ENCODE peak calls at places on chromosomes 7 and 10, in ten cellular contexts. R is BE2C; C is GM23338; M is astrocyte; P is left ventricle myocardium inferior; Q is uterus; K is mammary epithelial cell; Z is adrenal gland; T is left lung; V is CD8-positive, alpha-beta T cell. L is an unnamed sample. For H3K27me3, the result is how much of the 10 kb centered on the place peaks cover.

GRCh38 chr10:11403116-11403515 is 208.3 kb downstream of the USP6NL start:
- DNase-seq in M (no peak), C (no peak), V (peak), R (no peak), Z (no peak), Q (no peak), P (no peak), T (no peak), K (no peak), L (no peak)

GRCh38 chr10:17736223-17736622 is 15.8 kb upstream of the TMEM236 start:
- DNase-seq in C (no peak), V (no peak), Q (no peak), P (no peak), T (no peak), M (no peak), Z (no peak), R (no peak), K (no peak), L (no peak)

GRCh38 chr10:112360308-112361270 is 13.3 kb upstream of the ACSL5 start:
- DNase-seq in Q (no peak), V (no peak), C (peak), K (peak), P (peak), T (peak), R (no peak), M (peak), Z (peak), L (no peak)

GRCh38 chr7:47304727-47305719 is 276.9 kb downstream of the TNS3 start:
- DNase-seq in T (no peak), C (no peak), Q (no peak), P (peak), K (no peak), R (no peak), M (no peak), V (no peak), Z (no peak), L (no peak)

GRCh38 chr7:2934984-2935740 is 91.1 kb upstream of the GNA12 start:
- DNase-seq in Q (no peak), M (no peak), C (no peak), Z (no peak), T (peak), K (no peak), V (no peak), P (no peak), R (no peak), L (no peak)

GRCh38 chr10:35413985-35414861 is 77.9 kb downstream of the CCNY start:
- DNase-seq in R (no peak), C (no peak), K (peak), Q (no peak), Z (no peak), V (peak), T (no peak), P (no peak), M (peak), L (no peak)

GRCh38 chr7:134943785-134944400 is 42.4 kb upstream of the AGBL3 start:
- DNase-seq in P (no peak), R (no peak), K (no peak), Q (no peak), V (no peak), C (no peak), Z (no peak), T (no peak), M (no peak), L (no peak)

GRCh38 chr7:138797715-138798320 is at the start of the genes ATP6V0A4 and TMEM213:
- DNase-seq in R (no peak), V (peak), M (no peak), C (peak), K (no peak), Z (no peak), T (peak), P (no peak), Q (no peak), L (no peak)

GRCh38 chr7:159008055-159008405 is 136.6 kb downstream of the VIPR2 start:
- DNase-seq in Z (no peak), K (no peak), M (no peak), Q (no peak), C (no peak), V (no peak), R (no peak), P (no peak), T (no peak), L (no peak)

GRCh38 chr10:75712241-75712880 is 280.9 kb downstream of the LRMDA start:
- DNase-seq in C (peak), Q (no peak), V (no peak), T (no peak), P (no peak), R (no peak), K (no peak), M (no peak), Z (no peak), L (no peak)

GRCh38 chr10:96863922-96864543 is 31.9 kb downstream of the LCOR start:
- DNase-seq in T (no peak), Z (no peak), P (no peak), Q (no peak), M (peak), K (peak), V (no peak), C (no peak), R (no peak), L (no peak)

GRCh38 chr10:70348228-70348850 is 34.1 kb downstream of the LRRC20 start:
- DNase-seq in T (no peak), R (peak), Z (peak), M (no peak), V (peak), C (peak), K (peak), P (no peak), Q (peak), L (no peak)

GRCh38 chr10:5419466-5420094 is 7.2 kb downstream of the NET1 start:
- DNase-seq in T (no peak), Q (no peak), K (peak), M (peak), V (no peak), P (no peak), Z (no peak), R (no peak), C (no peak), L (no peak)

GRCh38 chr10:112951349-112952281 is 1.6 kb downstream of the TCF7L2 start:
- DNase-seq in Z (peak), T (peak), M (peak), V (peak), R (peak), P (peak), K (peak), C (peak), Q (peak), L (no peak)

GRCh38 chr10:15097011-15097812 is at the start of gene RPP38:
- DNase-seq in R (peak), Z (peak), M (peak), C (peak), T (peak), K (peak), V (peak), P (peak), Q (peak), L (peak)

GRCh38 chr7:122268101-122268500 is 36.4 kb downstream of the FEZF1 start:
- DNase-seq in R (no peak), Q (no peak), Z (no peak), V (no peak), P (no peak), M (no peak), C (no peak), T (no peak), K (no peak), L (no peak)

GRCh38 chr7:35968140-35968940 is 167.5 kb downstream of the SEPTIN7 start:
- DNase-seq in R (no peak), M (no peak), Z (no peak), P (no peak), Q (no peak), V (no peak), C (peak), T (no peak), K (no peak), L (no peak)

GRCh38 chr7:1668486-1668931 is 1.6 kb upstream of the ELFN1 start:
- DNase-seq in T (peak), Z (no peak), R (no peak), Q (no peak), V (no peak), P (peak), K (no peak), C (peak), M (no peak), L (no peak)
- H3K4me3 ChIP-seq in T (no peak), Z (no peak), R (no peak), Q (no peak), V (no peak), P (peak), K (no peak), C (peak), M (no peak), L (no peak)

DNA sequence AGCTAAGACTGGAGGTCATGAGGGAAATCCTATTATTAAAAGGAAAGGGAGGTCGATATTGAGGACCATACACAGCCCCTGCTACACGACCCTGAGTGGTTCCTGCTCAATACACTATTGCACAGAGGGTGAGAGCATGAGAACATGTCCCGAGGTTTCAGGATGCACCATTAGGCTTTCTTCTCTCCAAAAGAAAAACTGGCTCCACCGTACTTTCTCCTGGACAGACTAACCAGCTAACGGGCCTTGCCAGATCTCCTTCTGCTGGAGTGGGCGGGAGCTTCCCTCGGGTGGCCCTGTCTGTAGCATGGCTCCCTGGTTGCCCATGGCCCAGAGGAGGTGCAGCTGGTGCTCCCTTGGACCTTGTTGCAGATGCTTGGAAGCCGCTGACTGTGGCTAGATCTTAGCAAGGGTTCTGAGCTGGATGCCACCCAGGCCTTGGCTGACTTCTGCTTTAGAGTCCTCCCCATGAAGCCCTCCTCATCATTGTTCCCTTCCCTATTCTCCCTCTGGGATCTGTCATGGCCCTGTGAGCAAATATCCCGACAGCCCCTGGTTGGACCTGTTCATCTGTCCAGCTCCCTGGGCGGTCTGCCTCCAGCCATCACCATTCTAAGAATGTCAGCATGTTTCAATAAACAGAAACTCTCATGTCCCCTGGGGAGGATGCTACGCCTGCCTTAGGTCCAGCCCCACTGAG is 52.9 kb upstream of the SHH start:
- DNase-seq in C (no peak), K (no peak), R (no peak), T (no peak), M (no peak), P (no peak), Q (no peak), Z (no peak), V (no peak), L (no peak)
- H3K27me3 ChIP-seq in C (under half), K (under half), R (under half), T (under half), M (under half), P (half or more), Q (under half), Z (under half), V (under half), L (under half)

GRCh38 chr7:55523366-55523765 is 48.9 kb downstream of the VOPP1 start:
- DNase-seq in P (no peak), K (no peak), T (no peak), C (no peak), Z (no peak), V (no peak), Q (no peak), M (no peak), R (no peak), L (no peak)

GRCh38 chr7:55524558-55525310 is 47.6 kb downstream of the VOPP1 start:
- DNase-seq in M (no peak), Z (peak), K (no peak), V (no peak), Q (no peak), C (no peak), R (no peak), T (no peak), P (no peak), L (no peak)

GRCh38 chr7:55527314-55527713 is 45.0 kb downstream of the VOPP1 start:
- DNase-seq in Z (no peak), Q (no peak), K (no peak), M (no peak), C (no peak), R (no peak), P (no peak), T (no peak), V (no peak), L (no peak)

GRCh38 chr7:55526329-55526728 is 46.0 kb downstream of the VOPP1 start:
- DNase-seq in Q (no peak), V (no peak), Z (peak), P (no peak), M (no peak), T (no peak), K (no peak), C (no peak), R (no peak), L (no peak)

GRCh38 chr7:55526770-55527169 is 45.5 kb downstream of the VOPP1 start:
- DNase-seq in C (peak), P (no peak), Q (no peak), Z (peak), T (no peak), K (no peak), M (no peak), V (no peak), R (no peak), L (no peak)
- H3K4me3 ChIP-seq in C (no peak), P (no peak), Q (no peak), Z (no peak), T (no peak), K (no peak), M (no peak), V (no peak), R (no peak), L (no peak)

DNA sequence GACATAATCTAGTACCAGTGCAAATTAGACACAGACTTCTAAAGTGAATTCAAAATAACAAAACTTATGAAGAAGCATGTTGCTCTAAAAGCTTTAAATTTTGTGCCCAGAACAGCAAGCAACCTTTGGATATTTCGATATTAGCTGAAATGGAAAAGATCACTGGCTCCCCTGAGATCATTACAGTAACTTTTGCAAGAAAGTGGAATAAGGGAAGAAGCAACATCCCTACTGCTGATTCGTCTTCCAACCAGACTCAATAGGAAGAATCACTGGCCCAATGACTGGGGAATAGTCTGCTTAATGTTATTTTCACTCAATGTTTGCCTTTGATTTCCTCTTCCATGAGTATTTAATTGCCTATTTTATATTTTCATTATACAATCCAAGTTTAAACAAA is 7.9 kb downstream of the SKAP2 start:
- DNase-seq in M (no peak), R (no peak), Z (no peak), Q (no peak), T (no peak), C (no peak), V (no peak), P (no peak), K (peak), L (no peak)
- H3K27me3 ChIP-seq in M (half or more), R (half or more), Z (under half), Q (under half), T (under half), C (half or more), V (under half), P (half or more), K (under half), L (under half)

GRCh38 chr10:58886390-58886789 is 290.1 kb upstream of the PHYHIPL start:
- DNase-seq in Z (no peak), V (no peak), R (no peak), C (no peak), M (no peak), P (no peak), Q (no peak), T (no peak), K (no peak), L (no peak)
- H3K4me3 ChIP-seq in Z (no peak), V (no peak), R (no peak), C (no peak), M (no peak), P (no peak), Q (no peak), T (no peak), K (no peak), L (no peak)

GRCh38 chr10:133227256-133227655 is 2.8 kb upstream of the UTF1 start:
- DNase-seq in Z (no peak), P (no peak), M (no peak), C (no peak), V (no peak), R (no peak), K (no peak), T (no peak), Q (no peak), L (no peak)

GRCh38 chr10:133224861-133225366 is 5.1 kb upstream of the UTF1 start:
- DNase-seq in R (no peak), C (no peak), V (no peak), M (no peak), Q (peak), Z (no peak), T (peak), P (no peak), K (no peak), L (no peak)

GRCh38 chr10:133225707-133226191 is 4.3 kb upstream of the UTF1 start:
- DNase-seq in P (no peak), C (no peak), T (no peak), Q (no peak), R (no peak), M (no peak), V (no peak), K (no peak), Z (no peak), L (no peak)

GRCh38 chr10:133224076-133224475 is 5.9 kb upstream of the UTF1 start:
- DNase-seq in T (no peak), K (no peak), P (no peak), R (no peak), C (no peak), V (no peak), Z (no peak), M (no peak), Q (no peak), L (no peak)

GRCh38 chr10:133226251-133226808 is 3.7 kb upstream of the UTF1 start:
- DNase-seq in T (no peak), R (no peak), Z (no peak), K (peak), P (no peak), V (no peak), C (peak), M (no peak), Q (no peak), L (no peak)
- H3K27me3 ChIP-seq in T (half or more), R (half or more), Z (under half), K (under half), P (half or more), V (under half), C (under half), M (under half), Q (under half), L (half or more)

GRCh38 chr7:155466814-155467675 is 9.1 kb downstream of the EN2 start:
- DNase-seq in M (no peak), V (no peak), P (no peak), K (no peak), T (no peak), Q (no peak), R (peak), C (peak), Z (no peak), L (no peak)
- H3K4me3 ChIP-seq in M (no peak), V (no peak), P (peak), K (no peak), T (no peak), Q (no peak), R (no peak), C (peak), Z (no peak), L (no peak)

L was measured in esophagus squamous epithelium.